ENCODE peak calls at places on chromosomes 6 and 20, in nine cellular contexts. One of them, this sample, is unnamed.

GRCh38 chr6:100479180-100480035 is 14.7 kb upstream of the SIM1 start:
- DNase-seq in ovary: no peak
- DNase-seq in stomach: no peak
- DNase-seq in HFFc6: peak; percentile 48
- DNase-seq in body of pancreas: no peak
- DNase-seq in IMR-90: peak; percentile 49
- DNase-seq in WERI-Rb-1: no peak
- DNase-seq in fibroblast of the aortic adventitia: peak; percentile 72
- DNase-seq in Caco-2: peak; percentile 55
- DNase-seq in this sample: no peak

GRCh38 chr20:38112249-38112942 is 52.7 kb downstream of the TGM2 start:
- DNase-seq in ovary: no peak
- DNase-seq in stomach: no peak
- DNase-seq in HFFc6: no peak
- DNase-seq in body of pancreas: no peak
- DNase-seq in IMR-90: no peak
- DNase-seq in WERI-Rb-1: no peak
- DNase-seq in fibroblast of the aortic adventitia: no peak
- DNase-seq in Caco-2: no peak
- DNase-seq in this sample: no peak

GRCh38 chr20:51335329-51335841 is 207.1 kb downstream of the NFATC2 start:
- DNase-seq in ovary: no peak
- DNase-seq in stomach: no peak
- DNase-seq in HFFc6: peak; percentile 96
- DNase-seq in body of pancreas: no peak
- DNase-seq in IMR-90: peak; percentile 100
- DNase-seq in WERI-Rb-1: no peak
- DNase-seq in fibroblast of the aortic adventitia: peak; percentile 87
- DNase-seq in Caco-2: no peak
- DNase-seq in this sample: no peak

GRCh38 chr6:69719602-69720193 is 77.1 kb downstream of the LMBRD1 start:
- DNase-seq in ovary: no peak
- DNase-seq in stomach: no peak
- DNase-seq in HFFc6: peak; percentile 43
- DNase-seq in body of pancreas: peak; percentile 20
- DNase-seq in IMR-90: peak; percentile 37
- DNase-seq in WERI-Rb-1: peak; percentile 23
- DNase-seq in fibroblast of the aortic adventitia: peak; percentile 45
- DNase-seq in Caco-2: no peak
- DNase-seq in this sample: no peak

GRCh38 chr20:5696011-5696559 is 54.1 kb upstream of the SHLD1 start:
- DNase-seq in ovary: no peak
- DNase-seq in stomach: peak; percentile 28
- DNase-seq in HFFc6: peak; percentile 73
- DNase-seq in body of pancreas: no peak
- DNase-seq in IMR-90: peak; percentile 99
- DNase-seq in WERI-Rb-1: no peak
- DNase-seq in fibroblast of the aortic adventitia: peak; percentile 90
- DNase-seq in Caco-2: no peak
- DNase-seq in this sample: no peak

GRCh38 chr6:115901896-115902295 is 158.8 kb downstream of the FRK start:
- DNase-seq in ovary: no peak
- DNase-seq in stomach: no peak
- DNase-seq in HFFc6: no peak
- DNase-seq in body of pancreas: no peak
- DNase-seq in IMR-90: no peak
- DNase-seq in WERI-Rb-1: peak; percentile 11
- DNase-seq in fibroblast of the aortic adventitia: no peak
- DNase-seq in Caco-2: no peak
- DNase-seq in this sample: no peak

GRCh38 chr20:18156045-18156444 is 18.4 kb downstream of the KAT14 start:
- DNase-seq in ovary: no peak
- DNase-seq in stomach: no peak
- DNase-seq in HFFc6: no peak
- DNase-seq in body of pancreas: no peak
- DNase-seq in IMR-90: no peak
- DNase-seq in WERI-Rb-1: no peak
- DNase-seq in fibroblast of the aortic adventitia: no peak
- DNase-seq in Caco-2: no peak
- DNase-seq in this sample: no peak

GRCh38 chr6:159929819-159930218 is 39.0 kb downstream of the MAS1 start:
- DNase-seq in ovary: peak; percentile 30
- DNase-seq in stomach: peak; percentile 43
- DNase-seq in HFFc6: no peak
- DNase-seq in body of pancreas: peak; percentile 47
- DNase-seq in IMR-90: no peak
- DNase-seq in WERI-Rb-1: no peak
- DNase-seq in fibroblast of the aortic adventitia: no peak
- DNase-seq in Caco-2: no peak
- DNase-seq in this sample: no peak

GRCh38 chr20:44969320-44969879 is 3.1 kb downstream of the STK4 start:
- DNase-seq in ovary: no peak
- DNase-seq in stomach: no peak
- DNase-seq in HFFc6: no peak
- DNase-seq in body of pancreas: no peak
- DNase-seq in IMR-90: no peak
- DNase-seq in WERI-Rb-1: no peak
- DNase-seq in fibroblast of the aortic adventitia: no peak
- DNase-seq in Caco-2: no peak
- DNase-seq in this sample: no peak

GRCh38 chr20:44967207-44967807 is 995 bp downstream of the STK4 start:
- DNase-seq in ovary: no peak
- DNase-seq in stomach: no peak
- DNase-seq in HFFc6: peak; percentile 25
- DNase-seq in body of pancreas: peak; percentile 40
- DNase-seq in IMR-90: no peak
- DNase-seq in WERI-Rb-1: no peak
- DNase-seq in fibroblast of the aortic adventitia: peak; percentile 4
- DNase-seq in Caco-2: no peak
- DNase-seq in this sample: no peak

GRCh38 chr20:44963325-44964215 is 2.7 kb upstream of the STK4 start:
- DNase-seq in ovary: no peak
- DNase-seq in stomach: no peak
- DNase-seq in HFFc6: no peak
- DNase-seq in body of pancreas: no peak
- DNase-seq in IMR-90: no peak
- DNase-seq in WERI-Rb-1: no peak
- DNase-seq in fibroblast of the aortic adventitia: no peak
- DNase-seq in Caco-2: no peak
- DNase-seq in this sample: no peak

GRCh38 chr20:44965651-44966029 is 672 bp upstream of the STK4 start:
- DNase-seq in ovary: no peak
- DNase-seq in stomach: no peak
- DNase-seq in HFFc6: no peak
- DNase-seq in body of pancreas: no peak
- DNase-seq in IMR-90: no peak
- DNase-seq in WERI-Rb-1: no peak
- DNase-seq in fibroblast of the aortic adventitia: no peak
- DNase-seq in Caco-2: no peak
- DNase-seq in this sample: no peak

DNA sequence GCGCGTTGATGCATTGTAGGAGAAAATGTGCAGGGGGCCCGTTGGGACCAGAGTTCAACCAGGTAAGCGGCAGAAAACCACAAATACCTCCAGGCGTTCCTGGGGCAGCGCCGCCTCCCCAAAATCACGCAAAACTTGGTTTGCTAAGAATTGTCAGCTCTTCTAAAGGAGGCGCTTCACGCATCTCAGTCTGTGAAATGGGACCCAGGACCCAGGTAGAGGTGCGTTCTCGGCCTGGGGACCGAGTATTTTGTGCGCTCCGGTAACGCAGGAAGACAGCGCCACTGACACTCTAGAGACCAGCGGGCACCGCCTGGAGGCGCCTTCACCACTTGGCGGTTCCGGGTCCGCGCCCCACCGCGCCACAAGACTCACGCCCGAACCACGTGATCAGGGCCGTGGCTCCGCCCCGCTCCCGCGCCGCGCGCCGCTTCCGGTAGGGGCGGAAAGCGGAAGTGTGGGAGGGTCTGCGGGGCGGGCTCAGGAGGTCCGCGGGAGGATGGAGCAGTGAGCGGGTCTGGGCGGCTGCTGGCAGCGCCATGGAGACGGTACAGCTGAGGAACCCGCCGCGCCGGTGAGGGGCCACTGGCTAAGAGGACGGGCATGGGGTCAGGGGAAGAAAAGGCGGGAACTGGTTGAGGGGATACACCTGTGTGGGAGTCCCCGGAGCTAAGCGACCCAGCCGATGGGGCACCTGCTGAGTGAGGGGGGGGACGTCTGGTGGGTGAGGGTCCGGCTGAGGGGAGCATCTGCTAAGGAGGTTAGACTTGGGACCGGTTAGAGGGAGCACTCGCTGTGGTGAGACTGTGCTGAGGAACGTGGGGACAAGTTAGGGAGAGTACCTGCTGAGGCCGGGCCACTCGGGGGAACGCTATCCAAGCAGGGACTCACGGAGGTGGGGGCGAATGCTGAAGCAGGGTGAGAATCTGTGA is at the start of gene STK4:
- DNase-seq in ovary: peak; percentile 92
- DNase-seq in stomach: peak; percentile 95
- DNase-seq in HFFc6: peak; percentile 79
- DNase-seq in body of pancreas: peak; percentile 94
- DNase-seq in IMR-90: peak; percentile 87
- DNase-seq in WERI-Rb-1: peak; percentile 95
- DNase-seq in fibroblast of the aortic adventitia: peak; percentile 84
- DNase-seq in Caco-2: peak; percentile 100
- DNase-seq in this sample: peak; percentile 97
- TF ChIP-seq CTCF in ovary: no peak
- TF ChIP-seq CTCF in stomach: peak; percentile 44
- TF ChIP-seq CTCF in HFFc6: peak; percentile 73
- TF ChIP-seq CTCF in body of pancreas: peak; percentile 35
- TF ChIP-seq CTCF in IMR-90: peak; percentile 54
- TF ChIP-seq CTCF in WERI-Rb-1: peak; percentile 80
- TF ChIP-seq CTCF in fibroblast of the aortic adventitia: peak; percentile 47
- TF ChIP-seq CTCF in Caco-2: peak; percentile 90
- TF ChIP-seq CTCF in this sample: peak; percentile 48

GRCh38 chr20:4022386-4023350 is 7.3 kb upstream of the RNF24 start:
- DNase-seq in ovary: no peak
- DNase-seq in stomach: no peak
- DNase-seq in HFFc6: no peak
- DNase-seq in body of pancreas: no peak
- DNase-seq in IMR-90: no peak
- DNase-seq in WERI-Rb-1: no peak
- DNase-seq in fibroblast of the aortic adventitia: peak; percentile 69
- DNase-seq in Caco-2: no peak
- DNase-seq in this sample: peak; percentile 30

GRCh38 chr20:4027590-4028265 is 12.4 kb upstream of the RNF24 start:
- DNase-seq in ovary: no peak
- DNase-seq in stomach: no peak
- DNase-seq in HFFc6: no peak
- DNase-seq in body of pancreas: no peak
- DNase-seq in IMR-90: no peak
- DNase-seq in WERI-Rb-1: no peak
- DNase-seq in fibroblast of the aortic adventitia: no peak
- DNase-seq in Caco-2: no peak
- DNase-seq in this sample: no peak

GRCh38 chr20:4025679-4026078 is 10.3 kb upstream of the RNF24 start:
- DNase-seq in ovary: no peak
- DNase-seq in stomach: no peak
- DNase-seq in HFFc6: no peak
- DNase-seq in body of pancreas: no peak
- DNase-seq in IMR-90: no peak
- DNase-seq in WERI-Rb-1: no peak
- DNase-seq in fibroblast of the aortic adventitia: no peak
- DNase-seq in Caco-2: no peak
- DNase-seq in this sample: no peak

GRCh38 chr20:4025125-4025524 is 9.8 kb upstream of the RNF24 start:
- DNase-seq in ovary: no peak
- DNase-seq in stomach: no peak
- DNase-seq in HFFc6: no peak
- DNase-seq in body of pancreas: no peak
- DNase-seq in IMR-90: no peak
- DNase-seq in WERI-Rb-1: no peak
- DNase-seq in fibroblast of the aortic adventitia: no peak
- DNase-seq in Caco-2: no peak
- DNase-seq in this sample: no peak

DNA sequence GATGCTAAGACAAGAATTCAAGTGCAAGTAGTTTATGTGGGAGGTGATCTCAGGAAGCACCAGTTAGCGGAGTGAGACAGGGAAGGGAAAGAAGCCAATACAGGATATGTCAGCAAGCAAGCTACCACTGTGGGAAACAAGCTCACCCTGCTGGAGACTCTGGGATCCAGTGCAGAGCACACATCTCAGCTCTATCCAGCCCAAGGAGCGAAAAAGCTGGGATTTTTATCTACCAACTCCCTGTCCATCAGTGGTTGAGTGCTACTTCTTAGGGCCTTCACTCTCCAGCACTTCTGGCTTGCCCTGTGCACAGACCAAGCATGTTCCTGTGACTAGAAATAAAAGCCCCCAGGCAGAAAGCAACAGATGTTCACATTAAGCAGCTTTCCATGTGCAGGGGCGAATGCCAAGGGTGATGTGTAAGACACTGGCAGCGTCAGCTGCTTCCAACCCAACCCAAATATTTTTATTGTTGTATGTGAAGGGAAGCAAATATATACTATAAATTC is 10.8 kb upstream of the RNF24 start:
- DNase-seq in ovary: no peak
- DNase-seq in stomach: no peak
- DNase-seq in HFFc6: peak; percentile 70
- DNase-seq in body of pancreas: no peak
- DNase-seq in IMR-90: peak; percentile 88
- DNase-seq in WERI-Rb-1: peak; percentile 30
- DNase-seq in fibroblast of the aortic adventitia: peak; percentile 82
- DNase-seq in Caco-2: no peak
- DNase-seq in this sample: no peak
- TF ChIP-seq CTCF in ovary: no peak
- TF ChIP-seq CTCF in stomach: peak; percentile 9
- TF ChIP-seq CTCF in HFFc6: peak; percentile 66
- TF ChIP-seq CTCF in body of pancreas: no peak
- TF ChIP-seq CTCF in IMR-90: peak; percentile 52
- TF ChIP-seq CTCF in WERI-Rb-1: peak; percentile 50
- TF ChIP-seq CTCF in fibroblast of the aortic adventitia: peak; percentile 57
- TF ChIP-seq CTCF in Caco-2: peak; percentile 28
- TF ChIP-seq CTCF in this sample: peak; percentile 56

GRCh38 chr6:8066108-8066507 is 1.9 kb upstream of the BLOC1S5 start:
- DNase-seq in ovary: no peak
- DNase-seq in stomach: no peak
- DNase-seq in HFFc6: no peak
- DNase-seq in body of pancreas: no peak
- DNase-seq in IMR-90: no peak
- DNase-seq in WERI-Rb-1: no peak
- DNase-seq in fibroblast of the aortic adventitia: no peak
- DNase-seq in Caco-2: no peak
- DNase-seq in this sample: no peak

GRCh38 chr6:8064638-8065518 is 689 bp upstream of the BLOC1S5 start:
- DNase-seq in ovary: no peak
- DNase-seq in stomach: no peak
- DNase-seq in HFFc6: no peak
- DNase-seq in body of pancreas: no peak
- DNase-seq in IMR-90: no peak
- DNase-seq in WERI-Rb-1: no peak
- DNase-seq in fibroblast of the aortic adventitia: no peak
- DNase-seq in Caco-2: peak; percentile 59
- DNase-seq in this sample: no peak

GRCh38 chr6:8061736-8062135 is 2.5 kb downstream of the BLOC1S5 start:
- DNase-seq in ovary: no peak
- DNase-seq in stomach: no peak
- DNase-seq in HFFc6: no peak
- DNase-seq in body of pancreas: no peak
- DNase-seq in IMR-90: no peak
- DNase-seq in WERI-Rb-1: no peak
- DNase-seq in fibroblast of the aortic adventitia: no peak
- DNase-seq in Caco-2: no peak
- DNase-seq in this sample: no peak

GRCh38 chr6:8065519-8065911 is 1.3 kb upstream of the BLOC1S5 start:
- DNase-seq in ovary: no peak
- DNase-seq in stomach: no peak
- DNase-seq in HFFc6: no peak
- DNase-seq in body of pancreas: no peak
- DNase-seq in IMR-90: peak; percentile 49
- DNase-seq in WERI-Rb-1: no peak
- DNase-seq in fibroblast of the aortic adventitia: no peak
- DNase-seq in Caco-2: no peak
- DNase-seq in this sample: no peak

DNA sequence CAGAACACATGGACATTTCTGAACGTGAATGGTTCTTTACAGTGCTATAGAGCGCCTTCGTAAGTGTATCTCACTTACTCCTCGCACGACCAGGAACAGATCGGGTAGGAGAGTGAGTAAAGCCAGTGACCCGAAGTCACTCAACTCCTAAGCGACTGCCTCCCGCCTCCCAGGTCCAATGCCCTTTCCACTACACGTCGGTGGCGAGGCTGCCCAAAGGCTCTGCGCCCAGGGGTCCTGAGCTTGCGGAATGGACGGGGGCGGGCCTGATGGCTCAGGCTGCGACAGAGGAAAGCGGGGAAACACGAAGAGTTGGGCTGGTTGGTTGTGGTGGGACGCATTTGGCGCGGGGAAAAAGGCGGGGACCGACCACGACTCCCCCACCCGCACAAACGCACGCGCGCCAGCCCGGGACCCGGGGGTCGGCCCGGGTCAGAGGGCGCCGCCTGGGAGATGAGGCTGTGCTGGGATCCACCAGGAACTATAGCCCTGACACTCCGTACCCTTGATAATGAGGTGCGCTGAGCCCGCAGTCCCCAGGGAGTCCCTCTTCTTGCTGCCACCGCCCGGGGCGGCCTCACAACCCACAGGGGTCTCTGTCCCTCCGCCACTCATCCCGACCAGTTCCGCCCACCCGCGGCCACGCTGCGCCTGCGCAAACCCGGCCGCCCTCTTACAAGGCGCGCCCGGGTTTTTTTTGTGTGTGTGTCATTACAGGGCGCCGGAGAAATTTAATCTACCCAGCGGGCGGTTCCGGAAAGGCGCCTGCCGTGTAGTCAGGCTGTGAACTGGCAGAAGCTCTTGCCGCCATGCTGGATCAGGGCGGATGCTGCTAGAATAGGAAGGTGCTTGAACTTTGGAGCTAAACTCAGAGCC is at the start of gene BLOC1S5:
- DNase-seq in ovary: peak; percentile 95
- DNase-seq in stomach: peak; percentile 98
- DNase-seq in HFFc6: peak; percentile 93
- DNase-seq in body of pancreas: peak; percentile 98
- DNase-seq in IMR-90: peak; percentile 97
- DNase-seq in WERI-Rb-1: peak; percentile 100
- DNase-seq in fibroblast of the aortic adventitia: peak; percentile 97
- DNase-seq in Caco-2: peak; percentile 98
- DNase-seq in this sample: peak; percentile 99
- TF ChIP-seq CTCF in ovary: no peak
- TF ChIP-seq CTCF in stomach: no peak
- TF ChIP-seq CTCF in HFFc6: peak; percentile 40
- TF ChIP-seq CTCF in body of pancreas: no peak
- TF ChIP-seq CTCF in IMR-90: peak; percentile 6
- TF ChIP-seq CTCF in WERI-Rb-1: peak; percentile 16
- TF ChIP-seq CTCF in fibroblast of the aortic adventitia: no peak
- TF ChIP-seq CTCF in Caco-2: no peak
- TF ChIP-seq CTCF in this sample: no peak

GRCh38 chr20:36967636-36968035 is 16.1 kb upstream of the SAMHD1 start:
- DNase-seq in ovary: no peak
- DNase-seq in stomach: no peak
- DNase-seq in HFFc6: no peak
- DNase-seq in body of pancreas: no peak
- DNase-seq in IMR-90: no peak
- DNase-seq in WERI-Rb-1: no peak
- DNase-seq in fibroblast of the aortic adventitia: no peak
- DNase-seq in Caco-2: no peak
- DNase-seq in this sample: no peak
- TF ChIP-seq CTCF in ovary: no peak
- TF ChIP-seq CTCF in stomach: no peak
- TF ChIP-seq CTCF in HFFc6: no peak
- TF ChIP-seq CTCF in body of pancreas: no peak
- TF ChIP-seq CTCF in IMR-90: no peak
- TF ChIP-seq CTCF in WERI-Rb-1: no peak
- TF ChIP-seq CTCF in fibroblast of the aortic adventitia: no peak
- TF ChIP-seq CTCF in Caco-2: no peak
- TF ChIP-seq CTCF in this sample: no peak

This sample was measured in osteocyte.